ENCODE peak calls at places on chromosomes 12 and 14, in nine cellular contexts. F is uterus, P is adrenal gland, K is tibial nerve, O is gastrocnemius medialis, D is stomach, V is breast epithelium, W is IMR-90, S is heart left ventricle. H is an unnamed sample.

GRCh38 chr14:99729991-99730875 is 46.1 kb downstream of the CYP46A1 start:
- DNase-seq in F (peak; percentile 57), P (no peak), K (peak; percentile 60), O (peak; percentile 2), D (peak; percentile 76), V (peak; percentile 64), W (peak; percentile 19), S (peak; percentile 61), H (no peak)

GRCh38 chr12:129959889-129960288 is 56.1 kb upstream of the TMEM132D start:
- DNase-seq in F (no peak), P (no peak), K (no peak), O (no peak), D (no peak), V (no peak), W (no peak), S (no peak), H (no peak)

GRCh38 chr14:63940387-63940786 is 87.6 kb downstream of the SYNE2 start:
- DNase-seq in F (no peak), P (no peak), K (no peak), O (no peak), D (no peak), V (no peak), W (no peak), S (no peak), H (no peak)

GRCh38 chr14:100900837-100901390 is 2.6 kb downstream of the RTL1 start:
- DNase-seq in F (no peak), P (peak; percentile 79), K (no peak), O (no peak), D (no peak), V (peak; percentile 47), W (no peak), S (no peak), H (no peak)

GRCh38 chr14:85416771-85417170 is 113.2 kb upstream of the FLRT2 start:
- DNase-seq in F (no peak), P (no peak), K (no peak), O (no peak), D (no peak), V (no peak), W (peak; percentile 77), S (no peak), H (no peak)

GRCh38 chr12:12922191-12922616 is 29.8 kb downstream of the GPRC5D start:
- DNase-seq in F (peak; percentile 56), P (peak; percentile 42), K (no peak), O (no peak), D (no peak), V (no peak), W (peak; percentile 76), S (no peak), H (no peak)

GRCh38 chr14:65074449-65075155 is 27.7 kb downstream of the MAX start:
- DNase-seq in F (no peak), P (no peak), K (no peak), O (no peak), D (no peak), V (no peak), W (no peak), S (no peak), H (no peak)

GRCh38 chr12:59142175-59142574 is 221.9 kb upstream of the LRIG3 start:
- DNase-seq in F (no peak), P (no peak), K (no peak), O (no peak), D (no peak), V (no peak), W (no peak), S (no peak), H (no peak)

GRCh38 chr12:11906284-11906935 is 164.3 kb upstream of the BCL2L14 start:
- DNase-seq in F (no peak), P (no peak), K (no peak), O (no peak), D (no peak), V (no peak), W (peak; percentile 63), S (no peak), H (no peak)

GRCh38 chr12:29610473-29611174 is 113.1 kb upstream of the OVCH1 start:
- DNase-seq in F (no peak), P (no peak), K (no peak), O (no peak), D (no peak), V (no peak), W (no peak), S (no peak), H (no peak)

GRCh38 chr12:46517579-46517962 is 145.0 kb upstream of the SLC38A2 start:
- DNase-seq in F (no peak), P (no peak), K (no peak), O (no peak), D (no peak), V (no peak), W (no peak), S (no peak), H (no peak)

GRCh38 chr12:109387425-109388166 is 39.9 kb downstream of the MYO1H start:
- DNase-seq in F (no peak), P (no peak), K (no peak), O (no peak), D (no peak), V (no peak), W (peak; percentile 13), S (no peak), H (no peak)

GRCh38 chr14:91142214-91142668 is 28.4 kb downstream of the DGLUCY start:
- DNase-seq in F (no peak), P (no peak), K (no peak), O (no peak), D (no peak), V (no peak), W (no peak), S (no peak), H (no peak)

GRCh38 chr14:52951730-52952481 is 1.1 kb upstream of the FERMT2 start:
- DNase-seq in F (peak; percentile 61), P (peak; percentile 64), K (no peak), O (peak; percentile 26), D (peak; percentile 43), V (peak; percentile 59), W (peak; percentile 80), S (peak; percentile 57), H (no peak)
- TF ChIP-seq POLR2A in F (no peak), P (no peak), K (no peak), O (no peak), D (no peak), V (no peak), W (no peak), S (no peak), H (no peak)

GRCh38 chr14:71431169-71431525 is 501.1 kb upstream of the RGS6 start:
- DNase-seq in F (no peak), P (no peak), K (no peak), O (no peak), D (no peak), V (no peak), W (no peak), S (no peak), H (no peak)

GRCh38 chr14:71433303-71433702 is 498.9 kb upstream of the RGS6 start:
- DNase-seq in F (no peak), P (no peak), K (no peak), O (no peak), D (no peak), V (no peak), W (no peak), S (no peak), H (no peak)

GRCh38 chr14:71429900-71430299 is 502.3 kb upstream of the RGS6 start:
- DNase-seq in F (no peak), P (no peak), K (no peak), O (no peak), D (no peak), V (no peak), W (no peak), S (no peak), H (no peak)

GRCh38 chr14:71432334-71432733 is 499.9 kb upstream of the RGS6 start:
- DNase-seq in F (no peak), P (no peak), K (no peak), O (no peak), D (no peak), V (no peak), W (no peak), S (no peak), H (no peak)

GRCh38 chr14:71430321-71431168 is 501.7 kb upstream of the RGS6 start:
- DNase-seq in F (no peak), P (no peak), K (no peak), O (no peak), D (no peak), V (no peak), W (no peak), S (no peak), H (no peak)
- H3K4me3 ChIP-seq in F (no peak overlapping the region), P (no peak overlapping the region), K (no peak overlapping the region), O (no peak overlapping the region), D (no peak overlapping the region), V (no peak overlapping the region), W (no peak overlapping the region), S (no peak overlapping the region), H (no peak overlapping the region)

DNA sequence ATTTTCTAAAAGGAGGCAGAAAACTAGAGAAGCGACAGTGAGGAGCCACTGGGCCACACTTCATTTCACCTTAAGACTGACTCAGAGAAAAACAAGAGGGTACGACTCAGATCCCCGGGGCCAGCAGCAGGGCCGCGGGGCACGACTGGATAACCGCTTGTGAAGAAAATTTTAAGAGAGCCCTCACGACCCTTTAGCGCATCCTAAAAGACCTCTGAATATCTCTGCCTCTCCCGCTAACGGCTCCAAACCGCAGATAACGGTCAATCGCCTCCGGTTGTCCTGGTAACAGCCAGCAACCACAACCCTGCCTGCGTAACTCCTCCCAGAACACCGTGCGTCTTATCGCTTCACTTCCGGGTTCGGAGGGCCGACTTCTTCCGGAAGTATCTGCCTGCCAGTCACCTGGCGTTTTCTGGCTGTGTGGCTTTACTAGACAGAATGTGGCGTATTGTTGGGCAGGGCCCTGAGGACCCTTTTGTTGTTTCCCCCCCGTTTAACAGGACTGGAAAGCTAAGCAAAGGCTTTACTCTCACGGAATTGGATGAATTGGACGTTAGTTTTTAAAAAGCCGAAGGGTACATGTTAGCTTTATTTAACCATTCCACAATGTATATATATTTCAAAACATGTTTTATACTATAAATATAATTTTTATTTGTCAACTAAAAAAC is 5.4 kb upstream of the ATP23 start:
- DNase-seq in F (peak; percentile 91), P (peak; percentile 95), K (peak; percentile 75), O (peak; percentile 88), D (peak; percentile 91), V (peak; percentile 89), W (peak; percentile 92), S (peak; percentile 91), H (peak; percentile 63)
- TF ChIP-seq POLR2A in F (peak; percentile 19), P (peak; percentile 38), K (peak; percentile 27), O (peak; percentile 30), D (no peak), V (peak; percentile 2), W (peak; percentile 82), S (peak; percentile 46), H (no peak)

GRCh38 chr14:89340782-89341181 is 76.3 kb downstream of the FOXN3 start:
- DNase-seq in F (no peak), P (no peak), K (no peak), O (no peak), D (no peak), V (no peak), W (no peak), S (no peak), H (no peak)

GRCh38 chr14:89344871-89345270 is 72.2 kb downstream of the FOXN3 start:
- DNase-seq in F (no peak), P (no peak), K (no peak), O (no peak), D (peak; percentile 79), V (no peak), W (no peak), S (no peak), H (no peak)

GRCh38 chr14:89340200-89340667 is 76.8 kb downstream of the FOXN3 start:
- DNase-seq in F (peak; percentile 55), P (no peak), K (no peak), O (no peak), D (no peak), V (no peak), W (peak; percentile 75), S (no peak), H (no peak)

GRCh38 chr14:89342049-89342448 is 75.0 kb downstream of the FOXN3 start:
- DNase-seq in F (no peak), P (no peak), K (no peak), O (no peak), D (no peak), V (no peak), W (no peak), S (no peak), H (no peak)

GRCh38 chr14:89343356-89343755 is 73.7 kb downstream of the FOXN3 start:
- DNase-seq in F (no peak), P (no peak), K (no peak), O (no peak), D (no peak), V (no peak), W (no peak), S (no peak), H (no peak)
- H3K4me3 ChIP-seq in F (no peak overlapping the region), P (no peak overlapping the region), K (no peak overlapping the region), O (no peak overlapping the region), D (no peak overlapping the region), V (no peak overlapping the region), W (no peak overlapping the region), S (no peak overlapping the region), H (no peak overlapping the region)